ENCODE peak calls at places on chromosomes 11 and 22, in four cellular contexts. E is H9, U is Panc1, K is testis. T is an unnamed sample.

GRCh38 chr11:133966924-133967598 is 10.3 kb upstream of the IGSF9B start:
- DNase-seq in U (no peak), K (no peak), E (peak; percentile 77), T (no peak)

GRCh38 chr11:26901162-26901561 is 92.8 kb upstream of the FIBIN start:
- DNase-seq in U (no peak), K (peak; percentile 17), E (no peak), T (no peak)

GRCh38 chr11:70631624-70632047 is 233.3 kb downstream of the CTTN start:
- DNase-seq in E (no peak), U (no peak), K (no peak), T (no peak)

GRCh38 chr22:39738746-39739145 is 154.8 kb downstream of the ENTHD1 start:
- DNase-seq in E (no peak), K (no peak), U (no peak), T (no peak)

GRCh38 chr22:31332886-31333285 is 13.3 kb downstream of the PATZ1 start:
- DNase-seq in K (no peak), U (no peak), E (no peak), T (no peak)

GRCh38 chr11:65576232-65576866 is 496 bp downstream of the EHBP1L1 start:
- DNase-seq in U (no peak), E (no peak), K (no peak), T (no peak)

GRCh38 chr11:47395225-47396048 is 13.0 kb upstream of the SLC39A13 start:
- DNase-seq in E (no peak), U (no peak), K (no peak), T (no peak)

GRCh38 chr11:132072044-132072879 is 701.8 kb downstream of the NTM start:
- DNase-seq in K (no peak), U (no peak), E (no peak), T (no peak)

GRCh38 chr22:36453266-36453607 is 28.2 kb downstream of the TXN2 start:
- DNase-seq in E (no peak), U (no peak), K (no peak), T (no peak)

GRCh38 chr22:32714458-32715250 is 86.9 kb upstream of the TIMP3 start:
- DNase-seq in U (no peak), E (no peak), K (no peak), T (no peak)

GRCh38 chr11:2778630-2779498 is 79.1 kb upstream of the KCNQ1OT1 start:
- DNase-seq in U (no peak), E (peak; percentile 28), K (peak; percentile 85), T (peak; percentile 85)

GRCh38 chr11:13465909-13466371 is 2.9 kb upstream of the BTBD10 start:
- DNase-seq in K (no peak), U (no peak), E (no peak), T (no peak)

GRCh38 chr11:77136784-77137420 is 8.9 kb downstream of the MYO7A start:
- DNase-seq in U (no peak), E (no peak), K (no peak), T (no peak)

GRCh38 chr22:24500251-24500820 is 5.2 kb downstream of the UPB1 start:
- DNase-seq in U (no peak), K (no peak), E (no peak), T (no peak)

GRCh38 chr11:108092134-108092533 is 29.2 kb upstream of the ACAT1 start:
- DNase-seq in K (no peak), U (no peak), E (no peak), T (no peak)

GRCh38 chr11:60563553-60564235 is 48.5 kb downstream of the MS4A13 start:
- DNase-seq in U (no peak), E (peak; percentile 64), K (no peak), T (no peak)

GRCh38 chr22:43745783-43746356 is 66.2 kb downstream of the EFCAB6 start:
- DNase-seq in K (no peak), E (no peak), U (no peak), T (no peak)

GRCh38 chr22:43749473-43749872 is 62.6 kb downstream of the EFCAB6 start:
- DNase-seq in E (no peak), K (no peak), U (no peak), T (no peak)

GRCh38 chr22:43750751-43751150 is 61.4 kb downstream of the EFCAB6 start:
- DNase-seq in E (no peak), U (no peak), K (no peak), T (no peak)

GRCh38 chr22:43743929-43744643 is 68.0 kb downstream of the EFCAB6 start:
- DNase-seq in K (no peak), E (no peak), U (no peak), T (no peak)

GRCh38 chr22:43747877-43748276 is 64.2 kb downstream of the EFCAB6 start:
- DNase-seq in E (no peak), U (no peak), K (no peak), T (no peak)
- TF ChIP-seq CTCF in E (peak; percentile 23), U (peak; percentile 7), K (no peak), T (no peak)

GRCh38 chr11:66835762-66836405 is 7.4 kb upstream of the RCE1 start:
- DNase-seq in K (no peak), U (no peak), E (no peak), T (no peak)

GRCh38 chr11:66834943-66835342 is 8.3 kb upstream of the RCE1 start:
- DNase-seq in K (no peak), U (no peak), E (no peak), T (no peak)

GRCh38 chr11:66834539-66834845 is 8.7 kb upstream of the RCE1 start:
- DNase-seq in U (no peak), E (no peak), K (no peak), T (no peak)
- TF ChIP-seq CTCF in U (no peak), E (no peak), K (no peak), T (no peak)

GRCh38 chr11:106309070-106309684 is 231.7 kb downstream of the AASDHPPT start:
- DNase-seq in U (no peak), E (no peak), K (no peak), T (no peak)

GRCh38 chr11:106305458-106305857 is 228.0 kb downstream of the AASDHPPT start:
- DNase-seq in U (no peak), E (no peak), K (no peak), T (no peak)

GRCh38 chr11:106304274-106304673 is 226.8 kb downstream of the AASDHPPT start:
- DNase-seq in K (no peak), E (no peak), U (no peak), T (no peak)

GRCh38 chr11:106302416-106302815 is 225.0 kb downstream of the AASDHPPT start:
- DNase-seq in E (no peak), U (no peak), K (no peak), T (no peak)

GRCh38 chr11:106306942-106307341 is 229.5 kb downstream of the AASDHPPT start:
- DNase-seq in E (no peak), K (peak; percentile 21), U (no peak), T (no peak)
- TF ChIP-seq CTCF in E (no peak), K (no peak), U (peak; percentile 39), T (peak; percentile 56)

GRCh38 chr11:62123669-62124185 is at the start of gene INCENP:
- DNase-seq in U (peak; percentile 95), E (peak; percentile 98), K (peak; percentile 99), T (peak; percentile 98)

GRCh38 chr11:62120001-62120400 is 3.8 kb upstream of the INCENP start:
- DNase-seq in E (no peak), K (no peak), U (no peak), T (no peak)

GRCh38 chr11:62120466-62120865 is 3.3 kb upstream of the INCENP start:
- DNase-seq in E (no peak), U (no peak), K (no peak), T (no peak)

GRCh38 chr11:62124186-62125113 is 639 bp downstream of the INCENP start:
- DNase-seq in U (no peak), K (peak; percentile 48), E (no peak), T (no peak)

GRCh38 chr11:62122076-62122475 is 1.7 kb upstream of the INCENP start:
- DNase-seq in K (no peak), E (peak; percentile 59), U (no peak), T (no peak)
- TF ChIP-seq CTCF in K (no peak), E (peak; percentile 57), U (peak; percentile 77), T (peak; percentile 30)

DNA sequence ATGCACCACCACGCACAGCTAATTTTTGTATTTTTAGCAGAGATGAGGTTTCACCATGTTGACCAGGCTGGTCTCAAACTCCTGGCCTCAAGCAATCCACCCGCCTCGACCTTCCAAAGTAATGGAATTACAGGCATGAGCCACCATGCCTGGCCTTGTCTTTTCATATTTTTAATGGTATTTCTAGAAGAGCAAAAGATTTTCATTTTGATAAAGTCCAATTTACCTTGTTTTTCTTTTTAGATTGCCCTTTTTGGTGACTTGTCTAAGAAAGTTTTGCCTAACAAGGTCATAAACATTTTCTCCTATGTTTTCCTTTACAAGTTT is 45.5 kb upstream of the MICAL2 start:
- DNase-seq in E (no peak), U (no peak), K (no peak), T (no peak)
- TF ChIP-seq CTCF in E (no peak), U (no peak), K (no peak), T (no peak)

GRCh38 chr22:20116951-20117645 is at the start of gene TRMT2A:
- DNase-seq in E (peak; percentile 98), U (peak; percentile 77), K (peak; percentile 99), T (peak; percentile 99)
- TF ChIP-seq CTCF in E (peak; percentile 34), U (no peak), K (peak; percentile 33), T (no peak)